ENCODE peak calls at places on chromosomes 12 and 14, in nine cellular contexts. One of them, this sample, is unnamed.

GRCh38 chr12:107894589-107894988 is 120.1 kb downstream of the ASCL4 start:
- DNase-seq in hepatocyte: no peak
- DNase-seq in PC-3: peak
- DNase-seq in HCT116: no peak
- DNase-seq in GM23248: peak
- DNase-seq in GM23338: no peak
- DNase-seq in SK-N-SH: no peak
- DNase-seq in MM.1S: no peak
- DNase-seq in OCI-LY7: no peak
- DNase-seq in this sample: no peak

GRCh38 chr12:95959107-95959506 is 16.0 kb downstream of the AMDHD1 start:
- DNase-seq in hepatocyte: no peak
- DNase-seq in PC-3: peak
- DNase-seq in HCT116: peak
- DNase-seq in GM23248: peak
- DNase-seq in GM23338: peak
- DNase-seq in SK-N-SH: peak
- DNase-seq in MM.1S: peak
- DNase-seq in OCI-LY7: peak
- DNase-seq in this sample: peak

GRCh38 chr14:44418856-44419255 is 88.2 kb downstream of the FSCB start:
- DNase-seq in hepatocyte: no peak
- DNase-seq in PC-3: no peak
- DNase-seq in HCT116: no peak
- DNase-seq in GM23248: no peak
- DNase-seq in GM23338: no peak
- DNase-seq in SK-N-SH: no peak
- DNase-seq in MM.1S: no peak
- DNase-seq in OCI-LY7: no peak
- DNase-seq in this sample: no peak

GRCh38 chr12:25287610-25288009 is 36.9 kb upstream of the KRAS start:
- DNase-seq in hepatocyte: no peak
- DNase-seq in PC-3: no peak
- DNase-seq in HCT116: no peak
- DNase-seq in GM23248: no peak
- DNase-seq in GM23338: no peak
- DNase-seq in SK-N-SH: no peak
- DNase-seq in MM.1S: no peak
- DNase-seq in OCI-LY7: no peak
- DNase-seq in this sample: no peak

GRCh38 chr12:50533971-50534370 is 29.2 kb downstream of the DIP2B start:
- DNase-seq in hepatocyte: no peak
- DNase-seq in PC-3: peak
- DNase-seq in HCT116: no peak
- DNase-seq in GM23248: peak
- DNase-seq in GM23338: no peak
- DNase-seq in SK-N-SH: no peak
- DNase-seq in MM.1S: no peak
- DNase-seq in OCI-LY7: no peak
- DNase-seq in this sample: no peak

GRCh38 chr12:57340104-57340503 is 89.1 kb upstream of the STAC3 start:
- DNase-seq in hepatocyte: peak
- DNase-seq in PC-3: no peak
- DNase-seq in HCT116: no peak
- DNase-seq in GM23248: peak
- DNase-seq in GM23338: peak
- DNase-seq in SK-N-SH: no peak
- DNase-seq in MM.1S: no peak
- DNase-seq in OCI-LY7: no peak
- DNase-seq in this sample: peak

GRCh38 chr14:29822430-29822709 is 105.3 kb downstream of the PRKD1 start:
- DNase-seq in hepatocyte: no peak
- DNase-seq in PC-3: no peak
- DNase-seq in HCT116: no peak
- DNase-seq in GM23248: no peak
- DNase-seq in GM23338: no peak
- DNase-seq in SK-N-SH: no peak
- DNase-seq in MM.1S: no peak
- DNase-seq in OCI-LY7: no peak
- DNase-seq in this sample: no peak

GRCh38 chr12:49201595-49202295 is 12.9 kb upstream of the TUBA1A start:
- DNase-seq in hepatocyte: peak
- DNase-seq in PC-3: peak
- DNase-seq in HCT116: no peak
- DNase-seq in GM23248: peak
- DNase-seq in GM23338: peak
- DNase-seq in SK-N-SH: peak
- DNase-seq in MM.1S: no peak
- DNase-seq in OCI-LY7: no peak
- DNase-seq in this sample: peak

GRCh38 chr14:23447634-23448353 is 12.3 kb upstream of the MYH7 start:
- DNase-seq in hepatocyte: peak
- DNase-seq in PC-3: no peak
- DNase-seq in HCT116: no peak
- DNase-seq in GM23248: no peak
- DNase-seq in GM23338: no peak
- DNase-seq in SK-N-SH: no peak
- DNase-seq in MM.1S: no peak
- DNase-seq in OCI-LY7: no peak
- DNase-seq in this sample: no peak

GRCh38 chr14:32513571-32514009 is 184.5 kb downstream of the AKAP6 start:
- DNase-seq in hepatocyte: no peak
- DNase-seq in PC-3: peak
- DNase-seq in HCT116: no peak
- DNase-seq in GM23248: peak
- DNase-seq in GM23338: no peak
- DNase-seq in SK-N-SH: no peak
- DNase-seq in MM.1S: peak
- DNase-seq in OCI-LY7: no peak
- DNase-seq in this sample: no peak

GRCh38 chr12:113697646-113698504 is 226.2 kb upstream of the LHX5 start:
- DNase-seq in hepatocyte: peak
- DNase-seq in PC-3: peak
- DNase-seq in HCT116: no peak
- DNase-seq in GM23248: no peak
- DNase-seq in GM23338: peak
- DNase-seq in SK-N-SH: peak
- DNase-seq in MM.1S: no peak
- DNase-seq in OCI-LY7: no peak
- DNase-seq in this sample: peak

GRCh38 chr12:99352269-99352668 is 295.3 kb upstream of the GARIN6 start:
- DNase-seq in hepatocyte: no peak
- DNase-seq in PC-3: no peak
- DNase-seq in HCT116: no peak
- DNase-seq in GM23248: no peak
- DNase-seq in GM23338: no peak
- DNase-seq in SK-N-SH: no peak
- DNase-seq in MM.1S: no peak
- DNase-seq in OCI-LY7: no peak
- DNase-seq in this sample: no peak

GRCh38 chr14:74922752-74923401 is at the start of gene RPS6KL1:
- DNase-seq in hepatocyte: peak
- DNase-seq in PC-3: peak
- DNase-seq in HCT116: peak
- DNase-seq in GM23248: peak
- DNase-seq in GM23338: peak
- DNase-seq in SK-N-SH: peak
- DNase-seq in MM.1S: peak
- DNase-seq in OCI-LY7: peak
- DNase-seq in this sample: peak
- TF ChIP-seq EZH2phosphoT487 in hepatocyte: no peak
- TF ChIP-seq EZH2phosphoT487 in PC-3: no peak
- TF ChIP-seq EZH2phosphoT487 in HCT116: no peak
- TF ChIP-seq EZH2phosphoT487 in GM23248: no peak
- TF ChIP-seq EZH2phosphoT487 in GM23338: no peak
- TF ChIP-seq EZH2phosphoT487 in SK-N-SH: no peak
- TF ChIP-seq EZH2phosphoT487 in MM.1S: no peak
- TF ChIP-seq EZH2phosphoT487 in OCI-LY7: no peak
- TF ChIP-seq EZH2phosphoT487 in this sample: no peak

GRCh38 chr14:60720391-60720790 is 3.8 kb downstream of the SIX4 start:
- DNase-seq in hepatocyte: no peak
- DNase-seq in PC-3: no peak
- DNase-seq in HCT116: no peak
- DNase-seq in GM23248: no peak
- DNase-seq in GM23338: no peak
- DNase-seq in SK-N-SH: no peak
- DNase-seq in MM.1S: no peak
- DNase-seq in OCI-LY7: no peak
- DNase-seq in this sample: peak

GRCh38 chr14:60722836-60723217 is 1.3 kb downstream of the SIX4 start:
- DNase-seq in hepatocyte: peak
- DNase-seq in PC-3: no peak
- DNase-seq in HCT116: no peak
- DNase-seq in GM23248: peak
- DNase-seq in GM23338: peak
- DNase-seq in SK-N-SH: no peak
- DNase-seq in MM.1S: no peak
- DNase-seq in OCI-LY7: no peak
- DNase-seq in this sample: no peak

GRCh38 chr14:60722163-60722835 is 1.9 kb downstream of the SIX4 start:
- DNase-seq in hepatocyte: peak
- DNase-seq in PC-3: peak
- DNase-seq in HCT116: no peak
- DNase-seq in GM23248: peak
- DNase-seq in GM23338: peak
- DNase-seq in SK-N-SH: peak
- DNase-seq in MM.1S: peak
- DNase-seq in OCI-LY7: peak
- DNase-seq in this sample: peak

GRCh38 chr14:60720962-60721330 is 3.2 kb downstream of the SIX4 start:
- DNase-seq in hepatocyte: no peak
- DNase-seq in PC-3: no peak
- DNase-seq in HCT116: no peak
- DNase-seq in GM23248: no peak
- DNase-seq in GM23338: no peak
- DNase-seq in SK-N-SH: no peak
- DNase-seq in MM.1S: no peak
- DNase-seq in OCI-LY7: no peak
- DNase-seq in this sample: peak

DNA sequence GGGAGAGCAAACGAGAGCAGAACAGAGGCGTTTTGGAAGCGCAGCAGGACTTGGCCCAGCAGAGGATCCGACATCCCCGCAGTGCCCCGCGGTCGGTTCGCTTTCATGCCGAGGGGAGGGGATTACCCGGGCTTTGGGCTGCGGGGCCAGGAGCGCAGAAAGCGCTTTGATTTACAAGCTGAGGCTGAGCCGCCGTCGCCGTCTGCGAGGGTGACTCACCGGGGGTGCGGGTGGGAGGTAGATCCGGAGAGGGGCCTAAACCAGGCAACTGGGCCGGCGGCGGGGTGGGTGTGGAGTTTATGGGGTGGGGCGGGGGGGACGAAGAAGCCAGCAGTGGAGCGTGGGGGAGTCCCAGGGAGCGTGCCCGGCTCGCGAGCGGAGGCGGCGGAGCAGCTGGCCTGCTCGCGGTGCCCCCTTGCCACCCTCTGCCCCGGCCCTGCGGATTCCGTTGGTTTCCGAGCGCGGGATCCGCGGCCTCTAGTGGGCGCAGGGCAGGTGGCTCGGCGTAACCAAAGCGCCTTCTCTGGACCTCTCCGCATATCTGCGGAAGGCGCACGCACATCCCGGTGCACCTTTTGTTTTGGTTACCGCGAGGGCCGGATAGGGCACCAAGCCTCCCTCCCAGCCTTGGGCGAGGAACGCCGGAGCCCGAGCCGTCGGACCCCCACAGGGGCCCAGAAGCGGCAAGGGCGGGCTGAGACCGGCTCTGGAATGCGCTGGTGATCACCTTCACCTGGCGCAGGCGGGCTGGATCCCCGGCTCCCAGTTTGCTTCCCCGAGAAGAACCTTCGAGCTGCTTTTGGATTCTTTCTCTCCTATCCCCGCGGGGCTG is 2.6 kb downstream of the SIX4 start:
- DNase-seq in hepatocyte: peak
- DNase-seq in PC-3: peak
- DNase-seq in HCT116: peak
- DNase-seq in GM23248: peak
- DNase-seq in GM23338: peak
- DNase-seq in SK-N-SH: peak
- DNase-seq in MM.1S: no peak
- DNase-seq in OCI-LY7: peak
- DNase-seq in this sample: peak
- TF ChIP-seq EZH2phosphoT487 in hepatocyte: no peak
- TF ChIP-seq EZH2phosphoT487 in PC-3: peak
- TF ChIP-seq EZH2phosphoT487 in HCT116: no peak
- TF ChIP-seq EZH2phosphoT487 in GM23248: no peak
- TF ChIP-seq EZH2phosphoT487 in GM23338: no peak
- TF ChIP-seq EZH2phosphoT487 in SK-N-SH: no peak
- TF ChIP-seq EZH2phosphoT487 in MM.1S: no peak
- TF ChIP-seq EZH2phosphoT487 in OCI-LY7: peak
- TF ChIP-seq EZH2phosphoT487 in this sample: no peak

DNA sequence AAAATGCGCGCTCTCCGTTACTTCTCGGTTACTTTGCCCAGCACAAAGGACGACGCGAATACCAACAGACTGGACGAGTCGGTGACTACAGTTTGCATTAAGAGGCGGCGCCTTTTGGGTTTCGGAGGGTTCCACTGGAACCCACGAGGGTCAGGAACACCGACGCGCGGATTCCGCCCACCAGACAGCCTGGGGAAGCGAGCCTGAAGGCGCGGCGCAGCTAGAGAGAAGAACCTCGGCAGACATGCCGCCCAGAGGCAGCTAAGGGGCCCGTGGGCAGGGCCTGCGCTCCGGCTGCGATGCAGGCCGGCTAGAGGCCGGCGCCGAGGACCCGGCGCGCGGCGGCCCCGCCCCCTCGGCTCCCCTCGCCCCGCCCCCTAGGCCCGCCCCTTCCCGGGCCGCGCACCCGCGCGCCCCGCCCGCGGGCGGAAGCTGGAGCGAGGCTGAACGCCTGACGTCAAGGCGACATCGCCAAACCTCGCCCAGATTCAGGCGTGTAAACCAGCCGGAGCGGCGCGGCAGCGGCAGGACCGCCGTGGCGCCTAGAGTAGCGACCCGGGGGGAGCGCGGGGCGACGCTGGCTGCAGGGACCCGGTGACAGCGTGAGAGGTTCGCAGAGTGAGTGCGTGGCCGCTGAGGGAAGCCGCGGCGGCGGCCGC is at the start of gene RAP1B:
- DNase-seq in hepatocyte: peak
- DNase-seq in PC-3: peak
- DNase-seq in HCT116: peak
- DNase-seq in GM23248: peak
- DNase-seq in GM23338: peak
- DNase-seq in SK-N-SH: peak
- DNase-seq in MM.1S: peak
- DNase-seq in OCI-LY7: peak
- DNase-seq in this sample: peak
- TF ChIP-seq EZH2phosphoT487 in hepatocyte: no peak
- TF ChIP-seq EZH2phosphoT487 in PC-3: no peak
- TF ChIP-seq EZH2phosphoT487 in HCT116: no peak
- TF ChIP-seq EZH2phosphoT487 in GM23248: no peak
- TF ChIP-seq EZH2phosphoT487 in GM23338: no peak
- TF ChIP-seq EZH2phosphoT487 in SK-N-SH: no peak
- TF ChIP-seq EZH2phosphoT487 in MM.1S: no peak
- TF ChIP-seq EZH2phosphoT487 in OCI-LY7: no peak
- TF ChIP-seq EZH2phosphoT487 in this sample: no peak

DNA sequence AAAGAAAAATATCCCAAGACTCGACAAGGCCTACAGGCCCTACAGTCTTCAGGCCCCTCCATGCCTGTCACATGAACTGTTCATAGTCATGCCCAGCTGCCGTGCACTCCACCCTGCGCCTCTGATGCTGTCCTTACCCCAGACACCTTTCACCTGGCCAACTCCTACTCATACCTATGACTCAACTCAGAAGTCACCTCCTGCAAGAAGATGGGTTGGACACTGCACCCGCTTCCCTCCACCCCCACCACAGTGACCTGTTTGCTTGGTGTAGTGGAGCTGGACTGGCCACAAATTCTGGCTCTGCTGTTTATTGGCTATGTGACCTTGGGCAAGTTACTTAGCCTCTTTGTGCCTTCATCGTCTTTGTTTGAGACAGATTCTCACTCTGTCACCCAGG is 56.2 kb downstream of the PHETA1 start:
- DNase-seq in hepatocyte: no peak
- DNase-seq in PC-3: peak
- DNase-seq in HCT116: no peak
- DNase-seq in GM23248: no peak
- DNase-seq in GM23338: no peak
- DNase-seq in SK-N-SH: no peak
- DNase-seq in MM.1S: no peak
- DNase-seq in OCI-LY7: no peak
- DNase-seq in this sample: no peak
- TF ChIP-seq EZH2phosphoT487 in hepatocyte: no peak
- TF ChIP-seq EZH2phosphoT487 in PC-3: no peak
- TF ChIP-seq EZH2phosphoT487 in HCT116: no peak
- TF ChIP-seq EZH2phosphoT487 in GM23248: no peak
- TF ChIP-seq EZH2phosphoT487 in GM23338: no peak
- TF ChIP-seq EZH2phosphoT487 in SK-N-SH: no peak
- TF ChIP-seq EZH2phosphoT487 in MM.1S: no peak
- TF ChIP-seq EZH2phosphoT487 in OCI-LY7: no peak
- TF ChIP-seq EZH2phosphoT487 in this sample: no peak